ENCODE peak calls at places on chromosomes 11 and 22, in eight cellular contexts. K, O, M, R, Q, N, D and P are unnamed samples.

GRCh38 chr11:103326070-103326794 is 217.0 kb downstream of the DYNC2H1 start:
- DNase-seq in K (peak; percentile 45), O (no peak), M (peak; percentile 69), R (peak; percentile 89), Q (no peak), N (peak; percentile 58), D (peak; percentile 91), P (no peak)

GRCh38 chr11:37786214-37786755 is 1188.2 kb upstream of the RAG2 start:
- DNase-seq in K (peak; percentile 2), O (no peak), M (no peak), R (peak; percentile 86), Q (no peak), N (no peak), D (peak; percentile 25), P (no peak)

GRCh38 chr22:47021371-47022074 is 259.1 kb downstream of the TBC1D22A start:
- DNase-seq in K (no peak), O (no peak), M (no peak), R (no peak), Q (no peak), N (no peak), D (no peak), P (no peak)

GRCh38 chr11:117930668-117931330 is 1.6 kb upstream of the TMPRSS13 start:
- DNase-seq in K (no peak), O (no peak), M (no peak), R (no peak), Q (no peak), N (peak; percentile 10), D (no peak), P (no peak)

GRCh38 chr22:22404598-22405284 is 103.8 kb downstream of the ZNF280B start:
- DNase-seq in K (no peak), O (no peak), M (no peak), R (no peak), Q (no peak), N (no peak), D (no peak), P (no peak)

GRCh38 chr11:9089061-9089460 is 2.3 kb downstream of the SCUBE2 start:
- DNase-seq in K (no peak), O (no peak), M (no peak), R (no peak), Q (no peak), N (no peak), D (no peak), P (no peak)

GRCh38 chr22:24185501-24186351 is 4.4 kb downstream of the SUSD2 start:
- DNase-seq in K (no peak), O (peak; percentile 15), M (no peak), R (no peak), Q (no peak), N (no peak), D (no peak), P (peak; percentile 51)

GRCh38 chr11:66408488-66409214 is 12.2 kb upstream of the NPAS4 start:
- DNase-seq in K (peak; percentile 84), O (peak; percentile 87), M (peak; percentile 98), R (peak; percentile 93), Q (peak; percentile 99), N (peak; percentile 84), D (peak; percentile 90), P (peak; percentile 88)

GRCh38 chr11:34627197-34627596 is 6.3 kb downstream of the EHF start:
- DNase-seq in K (no peak), O (no peak), M (no peak), R (no peak), Q (no peak), N (no peak), D (no peak), P (no peak)

GRCh38 chr11:60629399-60629798 is 70.0 kb upstream of the MS4A8 start:
- DNase-seq in K (no peak), O (no peak), M (no peak), R (no peak), Q (no peak), N (no peak), D (no peak), P (no peak)

GRCh38 chr11:10450451-10451398 is 4.3 kb upstream of the AMPD3 start:
- DNase-seq in K (no peak), O (peak; percentile 33), M (peak; percentile 72), R (peak; percentile 26), Q (no peak), N (peak; percentile 64), D (peak; percentile 25), P (peak; percentile 41)

GRCh38 chr22:25641650-25642049 is 77.2 kb downstream of the GRK3 start:
- DNase-seq in K (no peak), O (no peak), M (no peak), R (no peak), Q (no peak), N (no peak), D (no peak), P (no peak)
- TF ChIP-seq CTCF in K (no peak), O (no peak), M (no peak), R (no peak), Q (no peak), N (no peak), D (no peak), P (no peak)

DNA sequence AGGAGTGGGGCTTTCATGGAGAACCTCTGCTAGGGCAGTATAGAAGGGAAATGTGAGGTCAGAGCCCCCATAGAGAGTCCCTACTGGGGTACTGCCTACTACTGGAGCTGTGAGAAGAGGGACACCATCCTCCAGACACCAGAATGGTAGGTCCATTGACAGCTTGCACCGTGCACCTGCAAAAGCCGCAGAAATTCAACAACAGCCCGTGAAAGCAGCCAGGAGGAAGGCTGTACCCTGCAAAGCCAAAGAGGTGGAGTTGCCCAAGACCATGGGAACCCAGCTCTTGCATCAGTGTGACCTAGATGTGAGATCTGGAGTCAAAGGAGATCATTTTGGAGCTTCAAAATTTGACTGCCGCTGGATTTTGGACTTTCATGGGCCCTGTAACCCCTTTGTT is 245.6 kb downstream of the TENM4 start:
- DNase-seq in K (no peak), O (no peak), M (no peak), R (no peak), Q (no peak), N (no peak), D (no peak), P (no peak)
- TF ChIP-seq CTCF in K (no peak), O (no peak), M (no peak), R (no peak), Q (no peak), N (no peak), D (no peak), P (no peak)

DNA sequence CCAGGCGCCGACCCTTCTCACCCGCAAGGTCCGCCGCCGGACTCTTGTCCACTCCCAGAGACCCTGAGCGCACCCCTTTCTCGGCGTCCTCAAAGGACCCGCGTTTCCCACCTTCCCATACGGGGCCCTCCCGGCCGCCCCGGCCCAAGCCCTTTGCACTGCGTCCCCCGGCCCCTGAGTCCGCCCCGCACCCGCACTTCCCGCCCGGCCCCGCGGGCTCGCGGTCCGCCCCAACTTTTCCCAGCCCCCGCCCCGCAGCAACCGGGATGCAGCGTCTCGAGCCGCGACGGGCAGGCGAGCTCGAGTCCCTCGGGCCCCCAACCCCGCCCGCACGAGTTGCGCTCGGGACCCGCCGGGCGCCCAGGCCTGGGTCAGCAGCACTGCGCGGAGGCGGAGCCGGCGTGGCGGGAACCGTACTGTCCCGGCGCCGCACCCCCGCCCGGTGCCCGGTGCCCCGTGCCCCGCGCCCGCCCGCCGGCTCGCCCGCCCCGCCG is 391 bp downstream of the SMCO4 start:
- DNase-seq in K (no peak), O (peak; percentile 34), M (no peak), R (no peak), Q (no peak), N (peak; percentile 47), D (no peak), P (peak; percentile 60)
- TF ChIP-seq CTCF in K (no peak), O (no peak), M (no peak), R (no peak), Q (no peak), N (no peak), D (no peak), P (no peak)

DNA sequence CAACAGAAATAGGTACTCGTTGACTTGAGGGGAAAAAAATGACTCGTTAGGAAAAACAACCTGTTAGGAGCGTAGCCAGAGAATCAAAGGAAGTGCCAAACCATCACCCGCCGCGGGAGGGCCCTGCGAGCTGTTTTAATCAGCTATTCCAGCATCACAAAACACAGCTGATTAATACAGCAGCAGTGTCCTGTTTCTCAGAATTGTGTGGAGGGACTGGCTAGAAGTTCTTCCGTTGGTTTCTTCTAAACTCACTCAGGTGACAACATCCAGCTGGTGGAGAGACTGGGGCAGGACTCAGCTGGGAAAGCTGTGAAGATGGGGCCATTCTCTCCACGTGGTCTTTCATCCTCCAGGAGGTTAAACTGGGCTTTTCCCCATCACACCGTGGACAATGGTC is 28.0 kb downstream of the HSPA8 start:
- DNase-seq in K (no peak), O (no peak), M (peak; percentile 23), R (peak; percentile 44), Q (no peak), N (no peak), D (no peak), P (no peak)
- TF ChIP-seq CTCF in K (peak; percentile 39), O (peak; percentile 32), M (peak; percentile 16), R (peak; percentile 55), Q (no peak), N (no peak), D (peak; percentile 35), P (no peak)

GRCh38 chr11:64185323-64186204 is at the start of gene STIP1:
- DNase-seq in K (peak; percentile 100), O (peak; percentile 99), M (peak; percentile 100), R (peak; percentile 100), Q (peak; percentile 93), N (peak; percentile 100), D (peak; percentile 100), P (peak; percentile 98)
- TF ChIP-seq CTCF in K (peak; percentile 52), O (peak; percentile 69), M (peak; percentile 51), R (peak; percentile 49), Q (peak; percentile 8), N (peak; percentile 45), D (peak; percentile 63), P (peak; percentile 33)

GRCh38 chr22:44391026-44391425 is 78.3 kb upstream of the SHISAL1 start:
- DNase-seq in K (no peak), O (no peak), M (no peak), R (no peak), Q (peak; percentile 0), N (no peak), D (no peak), P (peak; percentile 3)

GRCh38 chr22:44387486-44387885 is 74.7 kb upstream of the SHISAL1 start:
- DNase-seq in K (no peak), O (no peak), M (no peak), R (no peak), Q (no peak), N (no peak), D (no peak), P (peak; percentile 2)

GRCh38 chr22:44389926-44390925 is 77.5 kb upstream of the SHISAL1 start:
- DNase-seq in K (no peak), O (peak; percentile 2), M (no peak), R (no peak), Q (peak; percentile 2), N (no peak), D (no peak), P (peak; percentile 7)

GRCh38 chr22:44391481-44392445 is 79.0 kb upstream of the SHISAL1 start:
- DNase-seq in K (no peak), O (peak; percentile 1), M (no peak), R (no peak), Q (no peak), N (no peak), D (no peak), P (peak; percentile 6)

GRCh38 chr22:44389181-44389580 is 76.4 kb upstream of the SHISAL1 start:
- DNase-seq in K (no peak), O (no peak), M (no peak), R (no peak), Q (no peak), N (no peak), D (no peak), P (peak; percentile 46)
- TF ChIP-seq CTCF in K (no peak), O (no peak), M (no peak), R (no peak), Q (no peak), N (no peak), D (no peak), P (no peak)